ENCODE peak calls at places on chromosomes 5 and 9, in eight cellular contexts. K is adipocyte, E is dorsolateral prefrontal cortex, W is BJ, H is WTC11, B is GM13977, F is progenitor cell of endocrine pancreas, O is neural progenitor cell. P is an unnamed sample.
A peak's percentile ranks its signal among the peaks of the same experiment; 100 is the strongest.

GRCh38 chr5:126129431-126129830 is 293.8 kb upstream of the GRAMD2B start:
- DNase-seq in B (no peak), H (no peak), K (no peak), O (no peak), F (no peak), E (no peak), W (no peak), P (no peak)

GRCh38 chr9:125650271-125650737 is 56.7 kb downstream of the MAPKAP1 start:
- DNase-seq in W (no peak), E (no peak), F (no peak), O (no peak), K (peak; percentile 36), H (no peak), B (peak; percentile 56), P (no peak)

GRCh38 chr5:27328480-27328879 is 290.1 kb upstream of the CDH9 start:
- DNase-seq in E (no peak), H (no peak), B (no peak), K (peak; percentile 63), O (no peak), F (no peak), W (peak; percentile 60), P (no peak)

GRCh38 chr9:108662090-108662875 is 193.5 kb downstream of the ACTL7B start:
- DNase-seq in H (no peak), O (no peak), F (no peak), W (no peak), E (no peak), K (no peak), B (no peak), P (no peak)

GRCh38 chr9:125550216-125550614 is 156.8 kb downstream of the MAPKAP1 start:
- DNase-seq in K (peak; percentile 64), E (no peak), B (no peak), F (no peak), H (no peak), W (no peak), O (no peak), P (no peak)

GRCh38 chr9:21434202-21435014 is 5.8 kb upstream of the IFNA1 start:
- DNase-seq in K (peak; percentile 83), O (peak; percentile 74), B (peak; percentile 6), F (no peak), H (peak; percentile 32), W (no peak), E (no peak), P (peak; percentile 25)

GRCh38 chr5:92518318-92518913 is 1062.6 kb downstream of the NR2F1-AS1 start:
- DNase-seq in O (peak; percentile 46), B (peak; percentile 47), E (no peak), H (no peak), K (peak; percentile 13), F (no peak), W (no peak), P (no peak)

GRCh38 chr5:159178978-159179377 is 30.4 kb downstream of the RNF145 start:
- DNase-seq in F (no peak), W (peak; percentile 85), H (no peak), E (no peak), O (no peak), B (peak; percentile 13), K (peak; percentile 95), P (no peak)

GRCh38 chr5:132274050-132274869 is 16.8 kb downstream of the PDLIM4 start:
- DNase-seq in W (no peak), O (no peak), H (no peak), E (no peak), F (no peak), B (no peak), K (no peak), P (no peak)

GRCh38 chr9:107896544-107896943 is 407.0 kb upstream of the KLF4 start:
- DNase-seq in W (no peak), E (no peak), K (no peak), B (no peak), F (no peak), H (no peak), O (no peak), P (no peak)

GRCh38 chr9:81531511-81531910 is 157.8 kb downstream of the TLE1 start:
- DNase-seq in H (no peak), E (no peak), W (no peak), F (no peak), B (no peak), O (no peak), K (no peak), P (no peak)

GRCh38 chr5:179905144-179905526 is 2.6 kb downstream of the TBC1D9B start:
- DNase-seq in F (no peak), O (no peak), H (no peak), E (no peak), W (no peak), B (no peak), K (no peak), P (no peak)

GRCh38 chr5:138032028-138032571 is 779 bp downstream of the FAM13B start:
- DNase-seq in H (peak; percentile 67), B (peak; percentile 72), E (peak; percentile 29), F (no peak), K (peak; percentile 65), W (no peak), O (no peak), P (peak; percentile 60)

GRCh38 chr5:179485845-179486575 is 64.3 kb upstream of the RUFY1 start:
- DNase-seq in E (no peak), H (no peak), O (no peak), F (no peak), K (no peak), B (no peak), W (no peak), P (no peak)

P was measured in mucosa of gallbladder.